ENCODE peak calls at places on chromosomes 6 and 20, in eight cellular contexts. One of them, this sample, is unnamed.
A peak's percentile ranks its signal among the peaks of the same experiment; 100 is the strongest.

GRCh38 chr6:134714113-134714512 is 235.8 kb downstream of the ALDH8A1 start:
- DNase-seq in NCI-H1930: no peak
- DNase-seq in activated CD8-positive, alpha-beta memory T cell treated with anti-CD3 and anti-CD28 coated beads, Interleukin-2, amount 10 ng/mL, durations not matched to agents 7 days and 5 days: no peak
- DNase-seq in activated T-helper 9 cell treated with anti-CD3 and anti-CD28 coated beads, Interleukin-2, amount 50 U/mL, for 16 hours: no peak
- DNase-seq in DMS53: peak; percentile 28
- DNase-seq in stimulated activated CD8-positive, alpha-beta memory T cell treated with anti-CD3 and anti-CD28 coated beads, Interleukin-7, amount 100 ng/mL, for 1 hour: no peak
- DNase-seq in stimulated activated CD4-positive, alpha-beta T cell treated with anti-CD3 and anti-CD28 coated beads, Interleukin-12 subunit alpha, Interleukin-12 subunit beta, amount 100 ng/mL, for 4 hours: no peak
- DNase-seq in NCI-H345: no peak
- DNase-seq in this sample: no peak

GRCh38 chr6:15522856-15523529 is 139.8 kb downstream of the DTNBP1 start:
- DNase-seq in NCI-H1930: no peak
- DNase-seq in activated CD8-positive, alpha-beta memory T cell treated with anti-CD3 and anti-CD28 coated beads, Interleukin-2, amount 10 ng/mL, durations not matched to agents 7 days and 5 days: no peak
- DNase-seq in activated T-helper 9 cell treated with anti-CD3 and anti-CD28 coated beads, Interleukin-2, amount 50 U/mL, for 16 hours: no peak
- DNase-seq in DMS53: no peak
- DNase-seq in stimulated activated CD8-positive, alpha-beta memory T cell treated with anti-CD3 and anti-CD28 coated beads, Interleukin-7, amount 100 ng/mL, for 1 hour: no peak
- DNase-seq in stimulated activated CD4-positive, alpha-beta T cell treated with anti-CD3 and anti-CD28 coated beads, Interleukin-12 subunit alpha, Interleukin-12 subunit beta, amount 100 ng/mL, for 4 hours: no peak
- DNase-seq in NCI-H345: no peak
- DNase-seq in this sample: no peak

GRCh38 chr6:31246051-31246495 is 25.8 kb downstream of the HLA-C start:
- DNase-seq in NCI-H1930: no peak
- DNase-seq in activated CD8-positive, alpha-beta memory T cell treated with anti-CD3 and anti-CD28 coated beads, Interleukin-2, amount 10 ng/mL, durations not matched to agents 7 days and 5 days: no peak
- DNase-seq in activated T-helper 9 cell treated with anti-CD3 and anti-CD28 coated beads, Interleukin-2, amount 50 U/mL, for 16 hours: no peak
- DNase-seq in DMS53: peak; percentile 92
- DNase-seq in stimulated activated CD8-positive, alpha-beta memory T cell treated with anti-CD3 and anti-CD28 coated beads, Interleukin-7, amount 100 ng/mL, for 1 hour: no peak
- DNase-seq in stimulated activated CD4-positive, alpha-beta T cell treated with anti-CD3 and anti-CD28 coated beads, Interleukin-12 subunit alpha, Interleukin-12 subunit beta, amount 100 ng/mL, for 4 hours: no peak
- DNase-seq in NCI-H345: no peak
- DNase-seq in this sample: no peak

GRCh38 chr20:62232764-62233645 is 5.3 kb upstream of the OSBPL2 start:
- DNase-seq in NCI-H1930: no peak
- DNase-seq in activated CD8-positive, alpha-beta memory T cell treated with anti-CD3 and anti-CD28 coated beads, Interleukin-2, amount 10 ng/mL, durations not matched to agents 7 days and 5 days: no peak
- DNase-seq in activated T-helper 9 cell treated with anti-CD3 and anti-CD28 coated beads, Interleukin-2, amount 50 U/mL, for 16 hours: no peak
- DNase-seq in DMS53: no peak
- DNase-seq in stimulated activated CD8-positive, alpha-beta memory T cell treated with anti-CD3 and anti-CD28 coated beads, Interleukin-7, amount 100 ng/mL, for 1 hour: no peak
- DNase-seq in stimulated activated CD4-positive, alpha-beta T cell treated with anti-CD3 and anti-CD28 coated beads, Interleukin-12 subunit alpha, Interleukin-12 subunit beta, amount 100 ng/mL, for 4 hours: no peak
- DNase-seq in NCI-H345: no peak
- DNase-seq in this sample: no peak

GRCh38 chr20:51697119-51697826 is 70.9 kb downstream of the ATP9A start:
- DNase-seq in NCI-H1930: no peak
- DNase-seq in activated CD8-positive, alpha-beta memory T cell treated with anti-CD3 and anti-CD28 coated beads, Interleukin-2, amount 10 ng/mL, durations not matched to agents 7 days and 5 days: no peak
- DNase-seq in activated T-helper 9 cell treated with anti-CD3 and anti-CD28 coated beads, Interleukin-2, amount 50 U/mL, for 16 hours: no peak
- DNase-seq in DMS53: no peak
- DNase-seq in stimulated activated CD8-positive, alpha-beta memory T cell treated with anti-CD3 and anti-CD28 coated beads, Interleukin-7, amount 100 ng/mL, for 1 hour: no peak
- DNase-seq in stimulated activated CD4-positive, alpha-beta T cell treated with anti-CD3 and anti-CD28 coated beads, Interleukin-12 subunit alpha, Interleukin-12 subunit beta, amount 100 ng/mL, for 4 hours: no peak
- DNase-seq in NCI-H345: peak; percentile 32
- DNase-seq in this sample: no peak

GRCh38 chr6:7691675-7692452 is 34.0 kb upstream of the BMP6 start:
- DNase-seq in NCI-H1930: no peak
- DNase-seq in activated CD8-positive, alpha-beta memory T cell treated with anti-CD3 and anti-CD28 coated beads, Interleukin-2, amount 10 ng/mL, durations not matched to agents 7 days and 5 days: no peak
- DNase-seq in activated T-helper 9 cell treated with anti-CD3 and anti-CD28 coated beads, Interleukin-2, amount 50 U/mL, for 16 hours: no peak
- DNase-seq in DMS53: peak; percentile 60
- DNase-seq in stimulated activated CD8-positive, alpha-beta memory T cell treated with anti-CD3 and anti-CD28 coated beads, Interleukin-7, amount 100 ng/mL, for 1 hour: no peak
- DNase-seq in stimulated activated CD4-positive, alpha-beta T cell treated with anti-CD3 and anti-CD28 coated beads, Interleukin-12 subunit alpha, Interleukin-12 subunit beta, amount 100 ng/mL, for 4 hours: no peak
- DNase-seq in NCI-H345: no peak
- DNase-seq in this sample: no peak

GRCh38 chr20:39291301-39291700 is 329.2 kb downstream of the DHX35 start:
- DNase-seq in NCI-H1930: no peak
- DNase-seq in activated CD8-positive, alpha-beta memory T cell treated with anti-CD3 and anti-CD28 coated beads, Interleukin-2, amount 10 ng/mL, durations not matched to agents 7 days and 5 days: no peak
- DNase-seq in activated T-helper 9 cell treated with anti-CD3 and anti-CD28 coated beads, Interleukin-2, amount 50 U/mL, for 16 hours: no peak
- DNase-seq in DMS53: no peak
- DNase-seq in stimulated activated CD8-positive, alpha-beta memory T cell treated with anti-CD3 and anti-CD28 coated beads, Interleukin-7, amount 100 ng/mL, for 1 hour: no peak
- DNase-seq in stimulated activated CD4-positive, alpha-beta T cell treated with anti-CD3 and anti-CD28 coated beads, Interleukin-12 subunit alpha, Interleukin-12 subunit beta, amount 100 ng/mL, for 4 hours: no peak
- DNase-seq in NCI-H345: no peak
- DNase-seq in this sample: no peak

GRCh38 chr6:654136-654535 is 2.8 kb downstream of the HUS1B start:
- DNase-seq in NCI-H1930: no peak
- DNase-seq in activated CD8-positive, alpha-beta memory T cell treated with anti-CD3 and anti-CD28 coated beads, Interleukin-2, amount 10 ng/mL, durations not matched to agents 7 days and 5 days: no peak
- DNase-seq in activated T-helper 9 cell treated with anti-CD3 and anti-CD28 coated beads, Interleukin-2, amount 50 U/mL, for 16 hours: no peak
- DNase-seq in DMS53: no peak
- DNase-seq in stimulated activated CD8-positive, alpha-beta memory T cell treated with anti-CD3 and anti-CD28 coated beads, Interleukin-7, amount 100 ng/mL, for 1 hour: no peak
- DNase-seq in stimulated activated CD4-positive, alpha-beta T cell treated with anti-CD3 and anti-CD28 coated beads, Interleukin-12 subunit alpha, Interleukin-12 subunit beta, amount 100 ng/mL, for 4 hours: no peak
- DNase-seq in NCI-H345: no peak
- DNase-seq in this sample: no peak

GRCh38 chr20:5168582-5169396 is 42.0 kb downstream of the CDS2 start:
- DNase-seq in NCI-H1930: no peak
- DNase-seq in activated CD8-positive, alpha-beta memory T cell treated with anti-CD3 and anti-CD28 coated beads, Interleukin-2, amount 10 ng/mL, durations not matched to agents 7 days and 5 days: no peak
- DNase-seq in activated T-helper 9 cell treated with anti-CD3 and anti-CD28 coated beads, Interleukin-2, amount 50 U/mL, for 16 hours: no peak
- DNase-seq in DMS53: no peak
- DNase-seq in stimulated activated CD8-positive, alpha-beta memory T cell treated with anti-CD3 and anti-CD28 coated beads, Interleukin-7, amount 100 ng/mL, for 1 hour: no peak
- DNase-seq in stimulated activated CD4-positive, alpha-beta T cell treated with anti-CD3 and anti-CD28 coated beads, Interleukin-12 subunit alpha, Interleukin-12 subunit beta, amount 100 ng/mL, for 4 hours: no peak
- DNase-seq in NCI-H345: peak; percentile 79
- DNase-seq in this sample: no peak

GRCh38 chr6:48423640-48424365 is 312.8 kb upstream of the PTCHD4 start:
- DNase-seq in NCI-H1930: no peak
- DNase-seq in activated CD8-positive, alpha-beta memory T cell treated with anti-CD3 and anti-CD28 coated beads, Interleukin-2, amount 10 ng/mL, durations not matched to agents 7 days and 5 days: no peak
- DNase-seq in activated T-helper 9 cell treated with anti-CD3 and anti-CD28 coated beads, Interleukin-2, amount 50 U/mL, for 16 hours: no peak
- DNase-seq in DMS53: no peak
- DNase-seq in stimulated activated CD8-positive, alpha-beta memory T cell treated with anti-CD3 and anti-CD28 coated beads, Interleukin-7, amount 100 ng/mL, for 1 hour: no peak
- DNase-seq in stimulated activated CD4-positive, alpha-beta T cell treated with anti-CD3 and anti-CD28 coated beads, Interleukin-12 subunit alpha, Interleukin-12 subunit beta, amount 100 ng/mL, for 4 hours: no peak
- DNase-seq in NCI-H345: no peak
- DNase-seq in this sample: no peak

GRCh38 chr6:29834564-29835436 is 7.2 kb downstream of the HLA-G start:
- DNase-seq in NCI-H1930: peak; percentile 25
- DNase-seq in activated CD8-positive, alpha-beta memory T cell treated with anti-CD3 and anti-CD28 coated beads, Interleukin-2, amount 10 ng/mL, durations not matched to agents 7 days and 5 days: peak; percentile 64
- DNase-seq in activated T-helper 9 cell treated with anti-CD3 and anti-CD28 coated beads, Interleukin-2, amount 50 U/mL, for 16 hours: peak; percentile 31
- DNase-seq in DMS53: peak; percentile 51
- DNase-seq in stimulated activated CD8-positive, alpha-beta memory T cell treated with anti-CD3 and anti-CD28 coated beads, Interleukin-7, amount 100 ng/mL, for 1 hour: peak; percentile 42
- DNase-seq in stimulated activated CD4-positive, alpha-beta T cell treated with anti-CD3 and anti-CD28 coated beads, Interleukin-12 subunit alpha, Interleukin-12 subunit beta, amount 100 ng/mL, for 4 hours: peak; percentile 54
- DNase-seq in NCI-H345: peak; percentile 15
- DNase-seq in this sample: no peak

GRCh38 chr20:8932192-8933150 is 136.4 kb upstream of the PLCB4 start:
- DNase-seq in NCI-H1930: no peak
- DNase-seq in activated CD8-positive, alpha-beta memory T cell treated with anti-CD3 and anti-CD28 coated beads, Interleukin-2, amount 10 ng/mL, durations not matched to agents 7 days and 5 days: no peak
- DNase-seq in activated T-helper 9 cell treated with anti-CD3 and anti-CD28 coated beads, Interleukin-2, amount 50 U/mL, for 16 hours: no peak
- DNase-seq in DMS53: peak; percentile 12
- DNase-seq in stimulated activated CD8-positive, alpha-beta memory T cell treated with anti-CD3 and anti-CD28 coated beads, Interleukin-7, amount 100 ng/mL, for 1 hour: no peak
- DNase-seq in stimulated activated CD4-positive, alpha-beta T cell treated with anti-CD3 and anti-CD28 coated beads, Interleukin-12 subunit alpha, Interleukin-12 subunit beta, amount 100 ng/mL, for 4 hours: no peak
- DNase-seq in NCI-H345: no peak
- DNase-seq in this sample: no peak